ENCODE peak calls at places on chromosomes 2 and 18, in seven cellular contexts. Q, E, T, Z, N, M and P are unnamed samples.

GRCh38 chr2:231611273-231612198 is 18.9 kb downstream of the TEX44 start:
- DNase-seq in Q (no peak), T (peak; percentile 77), Z (peak; percentile 71), M (peak; percentile 31), N (peak; percentile 52), E (no peak), P (peak; percentile 40)

GRCh38 chr18:9539283-9539682 is 64.0 kb downstream of the RALBP1 start:
- DNase-seq in E (no peak), Z (no peak), N (no peak), T (no peak), M (no peak), Q (no peak), P (no peak)

GRCh38 chr2:71742953-71743601 is 289.7 kb downstream of the DYSF start:
- DNase-seq in E (no peak), T (peak; percentile 88), Z (peak; percentile 90), Q (no peak), N (peak; percentile 34), M (peak; percentile 32), P (no peak)

GRCh38 chr2:183070942-183071844 is 7.4 kb upstream of the DUSP19 start:
- DNase-seq in Z (peak; percentile 79), E (no peak), T (peak; percentile 72), Q (no peak), M (peak; percentile 78), N (peak; percentile 73), P (no peak)

GRCh38 chr2:151638188-151638933 is 95.9 kb downstream of the NEB start:
- DNase-seq in Q (peak; percentile 43), N (no peak), M (peak; percentile 14), E (no peak), Z (no peak), T (no peak), P (no peak)

GRCh38 chr18:25262920-25263319 is 89.0 kb downstream of the ZNF521 start:
- DNase-seq in N (no peak), T (no peak), Z (no peak), Q (no peak), E (no peak), M (no peak), P (no peak)

GRCh38 chr2:223797811-223798721 is 39.3 kb downstream of the AP1S3 start:
- DNase-seq in Z (no peak), M (no peak), E (peak; percentile 27), N (peak; percentile 62), Q (no peak), T (no peak), P (peak; percentile 2)

GRCh38 chr2:101566632-101567228 is 91.8 kb upstream of the RFX8 start:
- DNase-seq in Z (no peak), N (peak; percentile 39), Q (no peak), T (no peak), M (no peak), E (no peak), P (no peak)

GRCh38 chr18:11149441-11150270 is at the start of gene PIEZO2:
- DNase-seq in Z (peak; percentile 86), T (peak; percentile 80), M (peak; percentile 55), Q (no peak), N (no peak), E (peak; percentile 83), P (peak; percentile 43)

GRCh38 chr2:118878531-118879149 is 31.2 kb upstream of the EN1 start:
- DNase-seq in N (peak; percentile 86), Z (no peak), E (no peak), M (no peak), Q (no peak), T (no peak), P (no peak)

GRCh38 chr2:98875081-98875728 is 60.8 kb downstream of the CRACDL start:
- DNase-seq in T (no peak), Q (no peak), M (no peak), N (peak; percentile 54), E (no peak), Z (no peak), P (no peak)

GRCh38 chr2:156935611-156936010 is 321.9 kb upstream of the GALNT5 start:
- DNase-seq in M (no peak), T (no peak), N (peak; percentile 70), Z (no peak), Q (no peak), E (no peak), P (no peak)

DNA sequence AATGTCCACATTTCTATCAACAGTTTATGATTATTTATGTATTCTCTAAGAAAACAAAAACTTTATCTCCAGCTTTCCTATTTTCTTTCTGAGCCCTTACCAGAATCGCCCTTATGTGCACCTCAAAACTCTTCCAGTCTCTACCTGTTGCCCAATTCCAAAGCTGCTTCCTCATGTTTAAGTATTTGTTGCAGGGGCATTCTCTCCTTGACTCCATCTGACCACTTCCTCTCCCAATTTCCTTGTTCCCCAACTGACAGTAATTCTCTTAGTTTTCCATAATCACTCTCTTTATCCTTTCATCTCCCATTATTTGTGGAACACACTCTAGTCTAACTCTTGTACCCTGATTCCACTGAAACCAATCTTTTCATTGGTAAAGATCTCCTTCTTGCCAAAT is 105.4 kb upstream of the RBBP8 start:
- DNase-seq in T (no peak), E (no peak), M (no peak), N (no peak), Q (no peak), Z (no peak), P (no peak)
- H3K4me1 ChIP-seq in T (no peaks in the 10 kb centered on the region), E (peaks cover 1% of the 10 kb centered on the region), M (no peaks in the 10 kb centered on the region), N (no peaks in the 10 kb centered on the region), Q (no peaks in the 10 kb centered on the region), Z (no peaks in the 10 kb centered on the region), P (no peaks in the 10 kb centered on the region)

DNA sequence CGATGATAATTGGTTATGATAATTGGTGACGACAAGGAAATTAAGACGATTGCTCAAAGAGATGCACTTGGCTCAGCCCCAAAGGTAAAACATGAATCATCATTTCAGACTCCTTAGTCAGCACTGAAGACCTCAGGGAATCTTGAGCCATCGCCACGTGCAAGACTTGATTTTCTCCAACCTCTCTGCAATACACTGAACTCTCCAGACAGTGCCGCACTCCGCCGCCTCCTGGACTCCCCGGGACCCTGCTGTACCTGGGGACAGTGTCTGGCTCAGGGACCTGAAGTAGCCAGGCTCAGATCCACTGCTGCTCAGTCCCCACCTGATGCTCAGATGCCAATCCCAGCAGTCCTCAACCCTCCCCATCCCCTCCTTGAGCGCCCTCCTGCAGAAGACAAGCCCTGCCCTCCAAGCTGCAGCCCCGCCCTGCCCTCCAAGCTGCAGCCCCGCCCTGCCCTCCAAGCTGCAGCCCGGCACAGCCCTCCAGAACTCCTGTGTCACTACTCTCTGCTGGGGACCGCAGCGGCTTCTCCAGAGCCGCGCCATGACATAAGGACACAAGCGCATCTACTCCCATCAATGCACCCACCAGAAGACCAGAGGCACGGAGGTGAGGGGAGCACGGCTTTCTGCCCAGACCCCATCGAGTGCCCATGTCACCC is 1.1 kb downstream of the TMEM18 start:
- DNase-seq in Q (no peak), M (no peak), N (peak; percentile 89), E (no peak), Z (no peak), T (peak; percentile 80), P (peak; percentile 67)
- H3K4me3 ChIP-seq in Q (peak overlapping the region; percentile 74), M (peak overlapping the region; percentile 19), N (peak overlapping the region; percentile 91), E (peak overlapping the region; percentile 94), Z (peak overlapping the region; percentile 21), T (no peak overlapping the region), P (peak overlapping the region; percentile 87)

GRCh38 chr2:2867371-2867770 is 510.2 kb downstream of the EIPR1 start:
- DNase-seq in N (no peak), Q (no peak), M (no peak), E (no peak), Z (no peak), T (no peak), P (no peak)

GRCh38 chr2:2871480-2872308 is 505.9 kb downstream of the EIPR1 start:
- DNase-seq in E (no peak), T (no peak), Z (peak; percentile 47), M (no peak), N (no peak), Q (no peak), P (no peak)

GRCh38 chr2:2870106-2870505 is 507.5 kb downstream of the EIPR1 start:
- DNase-seq in M (no peak), N (no peak), Q (no peak), T (no peak), E (no peak), Z (no peak), P (no peak)

GRCh38 chr2:2866459-2866858 is 511.2 kb downstream of the EIPR1 start:
- DNase-seq in N (no peak), E (no peak), M (no peak), T (no peak), Z (no peak), Q (no peak), P (no peak)

DNA sequence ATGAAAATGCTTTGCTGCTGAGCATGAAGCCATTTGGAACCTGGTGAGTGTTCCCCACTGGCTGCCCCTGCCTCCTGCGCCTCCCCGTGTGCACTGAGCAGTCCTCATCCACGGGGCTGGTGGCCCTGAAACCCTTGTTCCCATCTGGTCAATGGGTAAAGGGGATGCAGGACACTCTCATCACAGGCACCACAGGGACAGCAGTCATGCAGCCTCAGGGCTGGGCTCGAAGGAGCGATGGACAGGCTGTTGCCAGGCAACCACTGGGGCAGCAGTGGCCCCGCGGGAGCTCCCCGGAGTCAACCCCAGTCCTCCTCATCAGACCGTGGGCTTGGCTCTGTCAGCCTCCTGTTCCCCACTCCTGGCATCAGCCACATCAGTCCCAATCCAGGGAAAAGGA is 509.6 kb downstream of the EIPR1 start:
- DNase-seq in M (no peak), Z (no peak), E (no peak), T (no peak), N (no peak), Q (no peak), P (no peak)
- H3K9me3 ChIP-seq in M (no peaks in the 10 kb centered on the region), Z (no peaks in the 10 kb centered on the region), E (no peaks in the 10 kb centered on the region), T (no peaks in the 10 kb centered on the region), N (peaks cover 2% of the 10 kb centered on the region), Q (no peaks in the 10 kb centered on the region), P (peaks cover 5% of the 10 kb centered on the region)

GRCh38 chr18:3261035-3261392 is 919 bp upstream of the MYL12B start:
- DNase-seq in Q (no peak), N (peak; percentile 63), T (no peak), E (no peak), M (no peak), Z (no peak), P (no peak)
- H3K4me1 ChIP-seq in Q (peaks cover 77% of the 10 kb centered on the region), N (peaks cover 4% of the 10 kb centered on the region), T (no peaks in the 10 kb centered on the region), E (peaks cover 6% of the 10 kb centered on the region), M (peaks cover 62% of the 10 kb centered on the region), Z (peaks cover 9% of the 10 kb centered on the region), P (no peaks in the 10 kb centered on the region)

GRCh38 chr2:30738141-30738911 is 68.9 kb downstream of the CAPN13 start:
- DNase-seq in E (no peak), M (no peak), N (no peak), Z (no peak), Q (no peak), T (no peak), P (no peak)
- H3K4me3 ChIP-seq in E (no peak overlapping the region), M (no peak overlapping the region), N (no peak overlapping the region), Z (no peak overlapping the region), Q (no peak overlapping the region), T (no peak overlapping the region), P (no peak overlapping the region)

DNA sequence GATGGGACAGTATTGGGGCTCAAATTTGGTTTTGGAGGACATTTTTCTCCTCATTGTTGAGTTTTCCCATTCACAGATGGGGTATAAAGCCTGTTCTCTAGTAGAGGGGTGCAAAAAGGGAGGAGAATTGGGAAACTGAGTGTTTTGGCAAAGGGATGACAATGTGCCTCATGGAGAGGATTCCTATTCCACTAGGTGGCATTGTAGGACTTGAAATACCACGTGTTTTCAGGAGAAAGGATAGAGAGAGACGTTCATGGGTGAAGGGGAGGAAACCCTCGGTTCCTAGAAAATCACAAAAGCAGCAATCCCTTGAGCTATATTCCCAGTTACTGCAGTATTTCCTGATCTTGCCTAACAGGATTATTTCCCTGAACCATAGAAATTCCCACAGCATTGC is 113.7 kb upstream of the SRD5A2 start:
- DNase-seq in Q (no peak), M (no peak), N (peak; percentile 46), T (no peak), Z (no peak), E (no peak), P (no peak)
- H3K9me3 ChIP-seq in Q (peaks cover 23% of the 10 kb centered on the region), M (no peaks in the 10 kb centered on the region), N (peaks cover 13% of the 10 kb centered on the region), T (peaks cover 26% of the 10 kb centered on the region), Z (peaks cover 19% of the 10 kb centered on the region), E (peaks cover 24% of the 10 kb centered on the region), P (peaks cover 58% of the 10 kb centered on the region)